ENCODE peak calls at places on chromosomes 13 and 19, in five cellular contexts. One of them, this sample, is unnamed.

GRCh38 chr19:20278342-20278741 is 111.3 kb downstream of the ZNF486 start:
- DNase-seq in NCI-H446 treated with DMSO at 0.1 percent for 48 hours: no peak
- DNase-seq in breast epithelium: peak
- DNase-seq in fibroblast of pulmonary artery: no peak
- DNase-seq in cardiac muscle cell: no peak
- DNase-seq in this sample: peak

GRCh38 chr19:1747285-1748114 is 5.8 kb upstream of the ONECUT3 start:
- DNase-seq in fibroblast of pulmonary artery: peak
- DNase-seq in breast epithelium: no peak
- DNase-seq in NCI-H446 treated with DMSO at 0.1 percent for 48 hours: no peak
- DNase-seq in cardiac muscle cell: no peak
- DNase-seq in this sample: no peak

GRCh38 chr19:17091758-17092333 is 16.3 kb downstream of the MYO9B start:
- DNase-seq in breast epithelium: no peak
- DNase-seq in NCI-H446 treated with DMSO at 0.1 percent for 48 hours: no peak
- DNase-seq in fibroblast of pulmonary artery: no peak
- DNase-seq in cardiac muscle cell: no peak
- DNase-seq in this sample: peak

GRCh38 chr13:110390572-110390971 is 83.5 kb downstream of the COL4A2 start:
- DNase-seq in fibroblast of pulmonary artery: peak
- DNase-seq in cardiac muscle cell: no peak
- DNase-seq in NCI-H446 treated with DMSO at 0.1 percent for 48 hours: no peak
- DNase-seq in breast epithelium: no peak
- DNase-seq in this sample: no peak

GRCh38 chr19:8610041-8610927 is at the start of gene ADAMTS10:
- DNase-seq in fibroblast of pulmonary artery: peak
- DNase-seq in cardiac muscle cell: peak
- DNase-seq in breast epithelium: no peak
- DNase-seq in NCI-H446 treated with DMSO at 0.1 percent for 48 hours: no peak
- DNase-seq in this sample: peak

GRCh38 chr13:30751183-30751933 is 16.0 kb downstream of the ALOX5AP start:
- DNase-seq in NCI-H446 treated with DMSO at 0.1 percent for 48 hours: no peak
- DNase-seq in breast epithelium: no peak
- DNase-seq in fibroblast of pulmonary artery: no peak
- DNase-seq in cardiac muscle cell: no peak
- DNase-seq in this sample: no peak

GRCh38 chr19:4800591-4801081 is 9.1 kb downstream of the FEM1A start:
- DNase-seq in fibroblast of pulmonary artery: no peak
- DNase-seq in breast epithelium: peak
- DNase-seq in NCI-H446 treated with DMSO at 0.1 percent for 48 hours: no peak
- DNase-seq in cardiac muscle cell: no peak
- DNase-seq in this sample: no peak

GRCh38 chr19:56372281-56372680 is 21.1 kb downstream of the ZNF582 start:
- DNase-seq in fibroblast of pulmonary artery: no peak
- DNase-seq in breast epithelium: no peak
- DNase-seq in cardiac muscle cell: no peak
- DNase-seq in NCI-H446 treated with DMSO at 0.1 percent for 48 hours: no peak
- DNase-seq in this sample: no peak

GRCh38 chr19:57008432-57008831 is 111.4 kb upstream of the USP29 start:
- DNase-seq in NCI-H446 treated with DMSO at 0.1 percent for 48 hours: no peak
- DNase-seq in cardiac muscle cell: no peak
- DNase-seq in fibroblast of pulmonary artery: no peak
- DNase-seq in breast epithelium: no peak
- DNase-seq in this sample: no peak

GRCh38 chr13:69828527-69828926 is 279.1 kb upstream of the ATXN8OS start:
- DNase-seq in cardiac muscle cell: no peak
- DNase-seq in fibroblast of pulmonary artery: no peak
- DNase-seq in NCI-H446 treated with DMSO at 0.1 percent for 48 hours: no peak
- DNase-seq in breast epithelium: no peak
- DNase-seq in this sample: no peak

GRCh38 chr13:114068723-114069322 is 63.6 kb downstream of the RASA3 start:
- DNase-seq in NCI-H446 treated with DMSO at 0.1 percent for 48 hours: no peak
- DNase-seq in breast epithelium: no peak
- DNase-seq in cardiac muscle cell: peak
- DNase-seq in fibroblast of pulmonary artery: peak
- DNase-seq in this sample: no peak

GRCh38 chr13:51721485-51721884 is 82.5 kb downstream of the DHRS12 start:
- DNase-seq in fibroblast of pulmonary artery: no peak
- DNase-seq in NCI-H446 treated with DMSO at 0.1 percent for 48 hours: no peak
- DNase-seq in cardiac muscle cell: no peak
- DNase-seq in breast epithelium: peak
- DNase-seq in this sample: no peak

GRCh38 chr19:38441660-38442348 is 8.3 kb downstream of the RYR1 start:
- DNase-seq in NCI-H446 treated with DMSO at 0.1 percent for 48 hours: no peak
- DNase-seq in breast epithelium: no peak
- DNase-seq in cardiac muscle cell: peak
- DNase-seq in fibroblast of pulmonary artery: peak
- DNase-seq in this sample: no peak

This sample was measured in erythroblast.